ENCODE peak calls at places on chromosomes 1 and 21, in six cellular contexts. One of them, this sample, is unnamed.

GRCh38 chr1:201255470-201256362 is 27.6 kb upstream of the PKP1 start:
- DNase-seq in nephron progenitor cell: no peak
- DNase-seq in HFF-Myc: no peak
- DNase-seq in choroid plexus epithelial cell: no peak
- DNase-seq in dorsolateral prefrontal cortex: no peak
- DNase-seq in A549: no peak
- DNase-seq in this sample: no peak

GRCh38 chr21:33642896-33643657 is 776 bp downstream of the ITSN1 start:
- DNase-seq in nephron progenitor cell: peak; percentile 55
- DNase-seq in HFF-Myc: no peak
- DNase-seq in choroid plexus epithelial cell: peak; percentile 21
- DNase-seq in dorsolateral prefrontal cortex: peak; percentile 22
- DNase-seq in A549: peak; percentile 12
- DNase-seq in this sample: peak; percentile 6

GRCh38 chr1:33120436-33121231 is 39.7 kb downstream of the AZIN2 start:
- DNase-seq in nephron progenitor cell: no peak
- DNase-seq in HFF-Myc: no peak
- DNase-seq in choroid plexus epithelial cell: peak; percentile 45
- DNase-seq in dorsolateral prefrontal cortex: no peak
- DNase-seq in A549: no peak
- DNase-seq in this sample: no peak

GRCh38 chr21:26041441-26042180 is 129.0 kb downstream of the APP start:
- DNase-seq in nephron progenitor cell: no peak
- DNase-seq in HFF-Myc: no peak
- DNase-seq in choroid plexus epithelial cell: peak; percentile 56
- DNase-seq in dorsolateral prefrontal cortex: no peak
- DNase-seq in A549: no peak
- DNase-seq in this sample: peak; percentile 6

GRCh38 chr1:220013497-220013896 is 32.8 kb downstream of the EPRS1 start:
- DNase-seq in nephron progenitor cell: no peak
- DNase-seq in HFF-Myc: no peak
- DNase-seq in choroid plexus epithelial cell: peak; percentile 78
- DNase-seq in dorsolateral prefrontal cortex: peak; percentile 27
- DNase-seq in A549: no peak
- DNase-seq in this sample: peak; percentile 6

GRCh38 chr21:45303111-45303615 is 15.5 kb upstream of the POFUT2 start:
- DNase-seq in nephron progenitor cell: no peak
- DNase-seq in HFF-Myc: no peak
- DNase-seq in choroid plexus epithelial cell: no peak
- DNase-seq in dorsolateral prefrontal cortex: no peak
- DNase-seq in A549: no peak
- DNase-seq in this sample: no peak

GRCh38 chr1:24384251-24385090 is 29.1 kb downstream of the STPG1 start:
- DNase-seq in nephron progenitor cell: no peak
- DNase-seq in HFF-Myc: no peak
- DNase-seq in choroid plexus epithelial cell: peak; percentile 82
- DNase-seq in dorsolateral prefrontal cortex: no peak
- DNase-seq in A549: no peak
- DNase-seq in this sample: peak; percentile 22

GRCh38 chr21:44405948-44406872 is 49.1 kb upstream of the LRRC3 start:
- DNase-seq in nephron progenitor cell: no peak
- DNase-seq in HFF-Myc: no peak
- DNase-seq in choroid plexus epithelial cell: peak; percentile 13
- DNase-seq in dorsolateral prefrontal cortex: no peak
- DNase-seq in A549: no peak
- DNase-seq in this sample: peak; percentile 6

GRCh38 chr1:167635233-167635648 is 5.2 kb downstream of the RCSD1 start:
- DNase-seq in nephron progenitor cell: peak; percentile 62
- DNase-seq in HFF-Myc: no peak
- DNase-seq in choroid plexus epithelial cell: peak; percentile 84
- DNase-seq in dorsolateral prefrontal cortex: peak; percentile 36
- DNase-seq in A549: no peak
- DNase-seq in this sample: no peak

GRCh38 chr1:187648091-187648490 is 819.3 kb downstream of the PLA2G4A start:
- DNase-seq in nephron progenitor cell: no peak
- DNase-seq in HFF-Myc: no peak
- DNase-seq in choroid plexus epithelial cell: no peak
- DNase-seq in dorsolateral prefrontal cortex: no peak
- DNase-seq in A549: no peak
- DNase-seq in this sample: no peak

GRCh38 chr1:51517361-51518032 is 1.6 kb downstream of the EPS15 start:
- DNase-seq in nephron progenitor cell: no peak
- DNase-seq in HFF-Myc: no peak
- DNase-seq in choroid plexus epithelial cell: peak; percentile 32
- DNase-seq in dorsolateral prefrontal cortex: no peak
- DNase-seq in A549: no peak
- DNase-seq in this sample: no peak

GRCh38 chr1:78492376-78492950 is 1.7 kb downstream of the PTGFR start:
- DNase-seq in nephron progenitor cell: no peak
- DNase-seq in HFF-Myc: no peak
- DNase-seq in choroid plexus epithelial cell: no peak
- DNase-seq in dorsolateral prefrontal cortex: no peak
- DNase-seq in A549: no peak
- DNase-seq in this sample: no peak

GRCh38 chr1:167618366-167618765 is 11.7 kb upstream of the RCSD1 start:
- DNase-seq in nephron progenitor cell: no peak
- DNase-seq in HFF-Myc: no peak
- DNase-seq in choroid plexus epithelial cell: no peak
- DNase-seq in dorsolateral prefrontal cortex: no peak
- DNase-seq in A549: no peak
- DNase-seq in this sample: no peak

GRCh38 chr1:154847891-154848290 is 22.2 kb downstream of the KCNN3 start:
- DNase-seq in nephron progenitor cell: no peak
- DNase-seq in HFF-Myc: peak; percentile 22
- DNase-seq in choroid plexus epithelial cell: no peak
- DNase-seq in dorsolateral prefrontal cortex: peak; percentile 81
- DNase-seq in A549: no peak
- DNase-seq in this sample: no peak

GRCh38 chr21:26116456-26117011 is 54.0 kb downstream of the APP start:
- DNase-seq in nephron progenitor cell: no peak
- DNase-seq in HFF-Myc: peak; percentile 47
- DNase-seq in choroid plexus epithelial cell: no peak
- DNase-seq in dorsolateral prefrontal cortex: no peak
- DNase-seq in A549: no peak
- DNase-seq in this sample: peak; percentile 32

GRCh38 chr1:225554216-225554812 is 98.6 kb downstream of the ENAH start:
- DNase-seq in nephron progenitor cell: no peak
- DNase-seq in HFF-Myc: no peak
- DNase-seq in choroid plexus epithelial cell: peak; percentile 65
- DNase-seq in dorsolateral prefrontal cortex: no peak
- DNase-seq in A549: peak; percentile 32
- DNase-seq in this sample: peak; percentile 19

GRCh38 chr1:38274974-38275373 is 228.4 kb upstream of the POU3F1 start:
- DNase-seq in nephron progenitor cell: peak; percentile 26
- DNase-seq in HFF-Myc: no peak
- DNase-seq in choroid plexus epithelial cell: peak; percentile 47
- DNase-seq in dorsolateral prefrontal cortex: peak; percentile 9
- DNase-seq in A549: no peak
- DNase-seq in this sample: no peak

GRCh38 chr1:210591214-210591613 is 262.5 kb downstream of the HHAT start:
- DNase-seq in nephron progenitor cell: no peak
- DNase-seq in HFF-Myc: no peak
- DNase-seq in choroid plexus epithelial cell: no peak
- DNase-seq in dorsolateral prefrontal cortex: no peak
- DNase-seq in A549: no peak
- DNase-seq in this sample: no peak

GRCh38 chr1:19341201-19342076 is 29.3 kb downstream of the SLC66A1 start:
- DNase-seq in nephron progenitor cell: peak; percentile 87
- DNase-seq in HFF-Myc: peak; percentile 38
- DNase-seq in choroid plexus epithelial cell: peak; percentile 84
- DNase-seq in dorsolateral prefrontal cortex: peak; percentile 72
- DNase-seq in A549: peak; percentile 74
- DNase-seq in this sample: peak; percentile 59

GRCh38 chr1:99950486-99950885 is 19.3 kb upstream of the SLC35A3 start:
- DNase-seq in nephron progenitor cell: no peak
- DNase-seq in HFF-Myc: no peak
- DNase-seq in choroid plexus epithelial cell: no peak
- DNase-seq in dorsolateral prefrontal cortex: no peak
- DNase-seq in A549: no peak
- DNase-seq in this sample: no peak

GRCh38 chr1:150730130-150730721 is 9.5 kb upstream of the HORMAD1 start:
- DNase-seq in nephron progenitor cell: no peak
- DNase-seq in HFF-Myc: no peak
- DNase-seq in choroid plexus epithelial cell: no peak
- DNase-seq in dorsolateral prefrontal cortex: no peak
- DNase-seq in A549: no peak
- DNase-seq in this sample: no peak

GRCh38 chr21:29938968-29939858 is 583 bp downstream of the GRIK1 start:
- DNase-seq in nephron progenitor cell: peak; percentile 61
- DNase-seq in HFF-Myc: no peak
- DNase-seq in choroid plexus epithelial cell: peak; percentile 12
- DNase-seq in dorsolateral prefrontal cortex: no peak
- DNase-seq in A549: no peak
- DNase-seq in this sample: no peak

GRCh38 chr1:91884459-91885290 is 1.3 kb downstream of the TGFBR3 start:
- DNase-seq in nephron progenitor cell: peak; percentile 20
- DNase-seq in HFF-Myc: no peak
- DNase-seq in choroid plexus epithelial cell: no peak
- DNase-seq in dorsolateral prefrontal cortex: no peak
- DNase-seq in A549: peak; percentile 20
- DNase-seq in this sample: no peak

GRCh38 chr21:33041981-33042380 is 16.2 kb downstream of the OLIG2 start:
- DNase-seq in nephron progenitor cell: no peak
- DNase-seq in HFF-Myc: no peak
- DNase-seq in choroid plexus epithelial cell: no peak
- DNase-seq in dorsolateral prefrontal cortex: no peak
- DNase-seq in A549: no peak
- DNase-seq in this sample: peak; percentile 2

GRCh38 chr21:45049725-45050359 is 24.5 kb upstream of the ADARB1 start:
- DNase-seq in nephron progenitor cell: no peak
- DNase-seq in HFF-Myc: no peak
- DNase-seq in choroid plexus epithelial cell: peak; percentile 43
- DNase-seq in dorsolateral prefrontal cortex: no peak
- DNase-seq in A549: no peak
- DNase-seq in this sample: no peak

GRCh38 chr1:204885790-204886189 is 15.1 kb downstream of the NFASC start:
- DNase-seq in nephron progenitor cell: no peak
- DNase-seq in HFF-Myc: no peak
- DNase-seq in choroid plexus epithelial cell: no peak
- DNase-seq in dorsolateral prefrontal cortex: no peak
- DNase-seq in A549: no peak
- DNase-seq in this sample: no peak

GRCh38 chr1:145961425-145962156 is 2.8 kb downstream of the ANKRD34A start:
- DNase-seq in nephron progenitor cell: peak; percentile 39
- DNase-seq in HFF-Myc: no peak
- DNase-seq in choroid plexus epithelial cell: peak; percentile 35
- DNase-seq in dorsolateral prefrontal cortex: peak; percentile 79
- DNase-seq in A549: no peak
- DNase-seq in this sample: peak; percentile 49

GRCh38 chr21:27466175-27466574 is 499.3 kb upstream of the ADAMTS5 start:
- DNase-seq in nephron progenitor cell: no peak
- DNase-seq in HFF-Myc: no peak
- DNase-seq in choroid plexus epithelial cell: peak; percentile 24
- DNase-seq in dorsolateral prefrontal cortex: no peak
- DNase-seq in A549: no peak
- DNase-seq in this sample: no peak

DNA sequence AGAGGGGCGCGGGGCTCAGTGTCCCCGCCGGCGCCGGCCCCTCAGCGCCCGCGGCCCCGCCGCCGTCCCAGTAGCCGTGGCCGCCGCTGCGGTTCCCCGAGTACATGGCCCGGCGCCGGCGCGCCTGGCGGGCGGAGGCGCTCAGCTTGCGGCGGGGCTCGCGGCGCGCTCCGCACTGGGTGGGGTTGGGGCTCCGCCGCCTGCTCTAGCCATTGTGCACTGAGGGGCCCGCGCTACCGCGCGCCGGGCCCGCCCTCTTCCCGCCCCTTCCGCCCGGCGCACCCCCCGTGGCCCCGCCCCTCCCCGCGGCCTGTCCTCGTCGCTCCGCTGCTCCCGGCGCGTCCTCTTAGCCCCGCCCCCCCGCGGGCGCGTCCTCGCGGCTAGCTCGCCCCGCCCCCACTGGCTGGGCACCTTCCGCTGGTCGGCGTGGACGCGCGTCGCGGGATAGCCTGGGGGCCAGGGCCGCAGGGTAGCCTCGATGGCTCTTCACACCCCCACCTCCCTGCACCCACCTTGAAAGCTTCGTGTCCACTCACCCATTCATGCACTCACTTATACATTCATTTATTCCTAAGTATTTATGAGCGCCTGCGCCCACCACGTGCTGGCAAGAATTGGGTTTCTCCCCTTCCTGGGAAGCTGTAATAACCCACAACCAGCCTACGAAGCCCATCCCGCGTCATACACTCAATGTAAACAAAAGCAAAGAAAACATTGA is at the start of the genes CHML and OPN3:
- DNase-seq in nephron progenitor cell: peak; percentile 96
- DNase-seq in HFF-Myc: no peak
- DNase-seq in choroid plexus epithelial cell: peak; percentile 90
- DNase-seq in dorsolateral prefrontal cortex: peak; percentile 89
- DNase-seq in A549: peak; percentile 92
- DNase-seq in this sample: peak; percentile 69
- TF ChIP-seq CTCF in nephron progenitor cell: no peak
- TF ChIP-seq CTCF in HFF-Myc: no peak
- TF ChIP-seq CTCF in choroid plexus epithelial cell: no peak
- TF ChIP-seq CTCF in dorsolateral prefrontal cortex: no peak
- TF ChIP-seq CTCF in A549: no peak
- TF ChIP-seq CTCF in this sample: peak; percentile 12

GRCh38 chr1:165827199-165828102 is at the start of gene UCK2:
- DNase-seq in nephron progenitor cell: peak; percentile 81
- DNase-seq in HFF-Myc: no peak
- DNase-seq in choroid plexus epithelial cell: peak; percentile 74
- DNase-seq in dorsolateral prefrontal cortex: peak; percentile 66
- DNase-seq in A549: peak; percentile 87
- DNase-seq in this sample: peak; percentile 78
- TF ChIP-seq CTCF in nephron progenitor cell: no peak
- TF ChIP-seq CTCF in HFF-Myc: no peak
- TF ChIP-seq CTCF in choroid plexus epithelial cell: peak; percentile 9
- TF ChIP-seq CTCF in dorsolateral prefrontal cortex: no peak
- TF ChIP-seq CTCF in A549: peak; percentile 26
- TF ChIP-seq CTCF in this sample: peak; percentile 14

GRCh38 chr1:70966018-70966638 is 81.5 kb downstream of the PTGER3 start:
- DNase-seq in nephron progenitor cell: no peak
- DNase-seq in HFF-Myc: no peak
- DNase-seq in choroid plexus epithelial cell: peak; percentile 18
- DNase-seq in dorsolateral prefrontal cortex: no peak
- DNase-seq in A549: peak; percentile 1
- DNase-seq in this sample: peak; percentile 24
- TF ChIP-seq CTCF in nephron progenitor cell: peak; percentile 43
- TF ChIP-seq CTCF in HFF-Myc: peak; percentile 13
- TF ChIP-seq CTCF in choroid plexus epithelial cell: peak; percentile 33
- TF ChIP-seq CTCF in dorsolateral prefrontal cortex: no peak
- TF ChIP-seq CTCF in A549: no peak
- TF ChIP-seq CTCF in this sample: peak; percentile 75

GRCh38 chr1:157367870-157368269 is 184.4 kb downstream of the FCRL5 start:
- DNase-seq in nephron progenitor cell: no peak
- DNase-seq in HFF-Myc: no peak
- DNase-seq in choroid plexus epithelial cell: no peak
- DNase-seq in dorsolateral prefrontal cortex: no peak
- DNase-seq in A549: no peak
- DNase-seq in this sample: no peak

GRCh38 chr1:157360021-157360390 is 192.3 kb downstream of the FCRL5 start:
- DNase-seq in nephron progenitor cell: no peak
- DNase-seq in HFF-Myc: no peak
- DNase-seq in choroid plexus epithelial cell: no peak
- DNase-seq in dorsolateral prefrontal cortex: no peak
- DNase-seq in A549: no peak
- DNase-seq in this sample: no peak

GRCh38 chr1:157364612-157365011 is 187.7 kb downstream of the FCRL5 start:
- DNase-seq in nephron progenitor cell: no peak
- DNase-seq in HFF-Myc: no peak
- DNase-seq in choroid plexus epithelial cell: no peak
- DNase-seq in dorsolateral prefrontal cortex: no peak
- DNase-seq in A549: no peak
- DNase-seq in this sample: no peak

GRCh38 chr1:157367091-157367739 is 185.1 kb downstream of the FCRL5 start:
- DNase-seq in nephron progenitor cell: no peak
- DNase-seq in HFF-Myc: no peak
- DNase-seq in choroid plexus epithelial cell: no peak
- DNase-seq in dorsolateral prefrontal cortex: no peak
- DNase-seq in A549: no peak
- DNase-seq in this sample: no peak

GRCh38 chr1:157363660-157364140 is 188.6 kb downstream of the FCRL5 start:
- DNase-seq in nephron progenitor cell: peak; percentile 27
- DNase-seq in HFF-Myc: peak; percentile 12
- DNase-seq in choroid plexus epithelial cell: peak; percentile 59
- DNase-seq in dorsolateral prefrontal cortex: no peak
- DNase-seq in A549: peak; percentile 52
- DNase-seq in this sample: peak; percentile 47
- TF ChIP-seq CTCF in nephron progenitor cell: peak; percentile 43
- TF ChIP-seq CTCF in HFF-Myc: peak; percentile 71
- TF ChIP-seq CTCF in choroid plexus epithelial cell: peak; percentile 75
- TF ChIP-seq CTCF in dorsolateral prefrontal cortex: peak; percentile 36
- TF ChIP-seq CTCF in A549: peak; percentile 57
- TF ChIP-seq CTCF in this sample: peak; percentile 78

This sample was measured in HFFc6.